ENCODE peak calls at places on chromosomes 3 and 15, in ten cellular contexts. R is GM12865; O is right cardiac atrium; I is CD8-positive, alpha-beta memory T cell; H is fibroblast of lung; Q is GM06990; W is naive thymus-derived CD4-positive, alpha-beta T cell; Y is transverse colon; B is foreskin fibroblast; A is heart right ventricle. D is an unnamed sample.

GRCh38 chr3:159764211-159765024 is 224.2 kb upstream of the IL12A start:
- DNase-seq in R (peak), O (peak), I (no peak), H (peak), Q (peak), W (no peak), Y (peak), B (peak), A (peak), D (no peak)

GRCh38 chr15:20356444-20357138 is 185.0 kb downstream of the GOLGA6L6 start:
- DNase-seq in R (peak), O (peak), I (peak), H (no peak), Q (no peak), W (peak), Y (peak), B (no peak), A (peak), D (no peak)

GRCh38 chr3:124699686-124700396 is 30.4 kb upstream of the UMPS start:
- DNase-seq in R (no peak), O (no peak), I (no peak), H (peak), Q (no peak), W (no peak), Y (no peak), B (no peak), A (peak), D (no peak)

GRCh38 chr3:62496509-62496908 is 123.2 kb upstream of the FEZF2 start:
- DNase-seq in R (no peak), O (no peak), I (no peak), H (no peak), Q (no peak), W (no peak), Y (no peak), B (no peak), A (peak), D (no peak)

GRCh38 chr15:71565006-71565405 is 245.3 kb upstream of the NR2E3 start:
- DNase-seq in R (no peak), O (no peak), I (no peak), H (no peak), Q (no peak), W (no peak), Y (no peak), B (no peak), A (no peak), D (no peak)

GRCh38 chr3:171712168-171712938 is 97.9 kb downstream of the PLD1 start:
- DNase-seq in R (no peak), O (no peak), I (no peak), H (peak), Q (no peak), W (no peak), Y (no peak), B (peak), A (no peak), D (no peak)

GRCh38 chr3:175977968-175978752 is 1119.0 kb downstream of the NAALADL2 start:
- DNase-seq in R (no peak), O (peak), I (no peak), H (no peak), Q (no peak), W (no peak), Y (no peak), B (no peak), A (no peak), D (no peak)

GRCh38 chr3:39346785-39347585 is 17.5 kb downstream of the CCR8 start:
- DNase-seq in R (peak), O (no peak), I (no peak), H (no peak), Q (no peak), W (peak), Y (no peak), B (no peak), A (no peak), D (no peak)

GRCh38 chr3:157027861-157028745 is 131.8 kb downstream of the CCNL1 start:
- DNase-seq in R (no peak), O (no peak), I (no peak), H (peak), Q (no peak), W (no peak), Y (no peak), B (peak), A (no peak), D (no peak)

GRCh38 chr3:58260733-58261132 is 23.1 kb downstream of the ABHD6 start:
- DNase-seq in R (no peak), O (no peak), I (no peak), H (peak), Q (no peak), W (no peak), Y (no peak), B (peak), A (no peak), D (no peak)

GRCh38 chr3:58266577-58266976 is 29.0 kb downstream of the ABHD6 start:
- DNase-seq in R (no peak), O (no peak), I (no peak), H (no peak), Q (no peak), W (no peak), Y (no peak), B (peak), A (no peak), D (no peak)

GRCh38 chr3:58258392-58259040 is 20.9 kb downstream of the ABHD6 start:
- DNase-seq in R (no peak), O (no peak), I (no peak), H (no peak), Q (no peak), W (no peak), Y (no peak), B (no peak), A (no peak), D (no peak)

GRCh38 chr3:58260261-58260731 is 22.7 kb downstream of the ABHD6 start:
- DNase-seq in R (no peak), O (no peak), I (no peak), H (peak), Q (no peak), W (no peak), Y (no peak), B (peak), A (no peak), D (no peak)

GRCh38 chr3:58261954-58262666 is 24.5 kb downstream of the ABHD6 start:
- DNase-seq in R (no peak), O (no peak), I (no peak), H (no peak), Q (no peak), W (no peak), Y (no peak), B (no peak), A (no peak), D (no peak)
- H3K4me3 ChIP-seq in R (no peak), O (no peak), I (no peak), H (no peak), Q (no peak), W (no peak), Y (no peak), B (no peak), A (no peak), D (no peak)

GRCh38 chr15:85858586-85859375 is 64.1 kb upstream of the KLHL25 start:
- DNase-seq in R (peak), O (peak), I (peak), H (peak), Q (peak), W (peak), Y (peak), B (peak), A (peak), D (no peak)
- H3K4me3 ChIP-seq in R (no peak), O (no peak), I (no peak), H (peak), Q (no peak), W (no peak), Y (no peak), B (no peak), A (no peak), D (peak)

GRCh38 chr15:26970712-26971210 is at the start of gene GABRG3:
- DNase-seq in R (no peak), O (peak), I (no peak), H (peak), Q (no peak), W (no peak), Y (no peak), B (no peak), A (no peak), D (no peak)
- H3K4me3 ChIP-seq in R (no peak), O (peak), I (no peak), H (no peak), Q (no peak), W (no peak), Y (no peak), B (no peak), A (no peak), D (peak)

GRCh38 chr3:24829632-24830229 is 335.1 kb upstream of the THRB start:
- DNase-seq in R (no peak), O (peak), I (no peak), H (no peak), Q (no peak), W (no peak), Y (peak), B (no peak), A (no peak), D (no peak)

GRCh38 chr3:24832878-24833277 is 338.2 kb upstream of the THRB start:
- DNase-seq in R (no peak), O (no peak), I (no peak), H (no peak), Q (no peak), W (no peak), Y (no peak), B (no peak), A (no peak), D (no peak)

GRCh38 chr3:24834442-24834841 is 339.8 kb upstream of the THRB start:
- DNase-seq in R (no peak), O (no peak), I (no peak), H (no peak), Q (no peak), W (no peak), Y (no peak), B (no peak), A (no peak), D (no peak)

GRCh38 chr3:24829011-24829581 is 334.4 kb upstream of the THRB start:
- DNase-seq in R (no peak), O (peak), I (no peak), H (no peak), Q (no peak), W (no peak), Y (peak), B (no peak), A (no peak), D (no peak)

DNA sequence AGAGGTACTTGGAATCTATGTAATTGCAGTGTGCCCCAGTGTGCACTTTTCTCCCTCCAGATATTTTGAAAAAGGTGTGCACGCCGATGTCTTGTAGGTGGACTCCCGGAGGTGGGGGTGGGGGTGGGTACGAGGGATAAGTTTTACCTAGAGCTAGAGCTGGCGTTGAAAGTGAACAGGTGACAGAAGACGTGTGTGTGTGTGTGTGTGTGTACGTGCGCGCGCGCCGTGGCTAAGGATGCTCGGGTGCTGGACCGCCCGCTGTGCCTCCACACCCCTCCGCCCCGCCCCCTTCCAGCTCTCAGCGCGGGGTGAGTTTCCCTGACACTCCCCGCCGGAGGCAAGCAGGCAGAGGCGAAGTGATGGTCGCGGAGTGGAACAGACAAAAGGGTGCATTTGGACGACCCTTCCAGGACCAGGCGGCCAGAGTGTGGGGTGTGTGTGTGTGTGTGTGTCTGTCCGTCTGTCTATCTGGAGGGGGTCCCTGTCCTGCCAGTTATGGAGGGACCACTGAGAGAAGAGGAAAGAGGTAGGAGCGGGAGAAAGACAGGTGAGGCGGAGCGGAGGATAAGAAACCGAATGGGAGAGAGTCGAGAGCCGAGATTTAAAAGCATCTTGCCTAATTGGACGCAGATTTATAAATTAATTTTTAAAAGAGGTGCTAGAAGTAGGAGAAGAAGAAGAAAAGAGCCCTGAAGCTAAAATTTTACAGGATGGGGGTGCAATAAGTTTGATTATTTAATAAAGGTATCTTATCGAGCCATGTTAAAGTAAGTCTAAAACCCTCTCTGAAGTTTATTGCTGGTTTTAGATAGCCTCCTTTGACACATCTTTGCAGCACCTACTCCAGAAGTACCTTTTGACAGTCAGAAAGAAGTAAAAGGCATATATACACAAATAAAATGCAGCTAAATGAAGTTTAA is 335.8 kb upstream of the THRB start:
- DNase-seq in R (no peak), O (peak), I (no peak), H (no peak), Q (no peak), W (no peak), Y (peak), B (no peak), A (no peak), D (no peak)
- H3K4me3 ChIP-seq in R (no peak), O (peak), I (no peak), H (no peak), Q (no peak), W (no peak), Y (peak), B (no peak), A (peak), D (no peak)

GRCh38 chr3:46677096-46677702 is 16.3 kb downstream of the ALS2CL start:
- DNase-seq in R (no peak), O (peak), I (no peak), H (peak), Q (no peak), W (no peak), Y (no peak), B (no peak), A (peak), D (no peak)
- H3K4me3 ChIP-seq in R (no peak), O (no peak), I (no peak), H (no peak), Q (no peak), W (no peak), Y (no peak), B (no peak), A (peak), D (no peak)

DNA sequence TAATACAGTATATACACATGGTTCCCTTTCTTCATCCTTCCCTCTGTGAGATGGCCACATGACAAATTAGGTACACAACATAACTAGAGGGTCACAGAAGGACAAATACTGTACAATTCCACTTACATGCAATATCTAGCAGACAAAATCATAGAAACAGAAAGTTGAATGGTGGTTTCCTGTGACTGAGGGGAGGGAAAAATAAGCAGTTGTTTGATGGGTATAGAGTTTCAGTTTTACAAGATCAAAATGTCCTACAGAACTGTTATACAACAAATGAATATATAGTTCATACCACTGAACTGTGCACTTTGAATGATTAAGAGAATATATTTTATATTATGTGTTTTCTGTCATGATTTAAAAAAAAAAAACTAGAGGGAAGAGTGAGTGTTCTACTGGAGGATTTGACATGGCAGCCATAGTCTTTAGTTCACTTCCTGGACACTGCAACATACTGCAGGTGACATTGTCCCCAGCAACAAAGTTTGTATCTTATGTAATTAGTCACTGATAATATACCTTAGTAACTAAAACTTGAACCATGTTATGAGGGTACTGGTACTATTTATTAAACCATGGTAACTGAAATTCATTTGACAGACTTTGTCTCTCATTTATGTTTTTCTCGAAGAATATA is 37.2 kb downstream of the CCDC54 start:
- DNase-seq in R (peak), O (no peak), I (no peak), H (no peak), Q (no peak), W (peak), Y (no peak), B (no peak), A (no peak), D (no peak)
- H3K4me3 ChIP-seq in R (no peak), O (no peak), I (no peak), H (no peak), Q (no peak), W (no peak), Y (no peak), B (no peak), A (no peak), D (no peak)

GRCh38 chr3:65020233-65020632 is 332.4 kb upstream of the ADAMTS9 start:
- DNase-seq in R (no peak), O (no peak), I (no peak), H (peak), Q (no peak), W (no peak), Y (no peak), B (no peak), A (no peak), D (no peak)

GRCh38 chr3:65019412-65020093 is 331.8 kb upstream of the ADAMTS9 start:
- DNase-seq in R (no peak), O (no peak), I (no peak), H (peak), Q (no peak), W (no peak), Y (no peak), B (no peak), A (no peak), D (no peak)

GRCh38 chr3:65018801-65019200 is 331.0 kb upstream of the ADAMTS9 start:
- DNase-seq in R (no peak), O (no peak), I (no peak), H (no peak), Q (no peak), W (no peak), Y (no peak), B (no peak), A (no peak), D (no peak)

GRCh38 chr3:65024148-65024547 is 336.3 kb upstream of the ADAMTS9 start:
- DNase-seq in R (no peak), O (no peak), I (no peak), H (no peak), Q (no peak), W (no peak), Y (no peak), B (no peak), A (no peak), D (no peak)

GRCh38 chr3:65020780-65021179 is 333.0 kb upstream of the ADAMTS9 start:
- DNase-seq in R (no peak), O (no peak), I (no peak), H (no peak), Q (no peak), W (no peak), Y (no peak), B (no peak), A (no peak), D (no peak)
- H3K4me3 ChIP-seq in R (no peak), O (no peak), I (no peak), H (no peak), Q (no peak), W (no peak), Y (no peak), B (no peak), A (no peak), D (no peak)

GRCh38 chr15:37072181-37072580 is 28.2 kb downstream of the MEIS2 start:
- DNase-seq in R (no peak), O (no peak), I (no peak), H (peak), Q (no peak), W (no peak), Y (no peak), B (no peak), A (no peak), D (no peak)

GRCh38 chr15:37076543-37076942 is 23.8 kb downstream of the MEIS2 start:
- DNase-seq in R (no peak), O (no peak), I (no peak), H (peak), Q (no peak), W (no peak), Y (no peak), B (no peak), A (no peak), D (no peak)

GRCh38 chr15:37078566-37078965 is 21.8 kb downstream of the MEIS2 start:
- DNase-seq in R (no peak), O (no peak), I (no peak), H (no peak), Q (no peak), W (no peak), Y (no peak), B (no peak), A (no peak), D (no peak)

GRCh38 chr15:37078000-37078399 is 22.3 kb downstream of the MEIS2 start:
- DNase-seq in R (no peak), O (no peak), I (no peak), H (no peak), Q (no peak), W (no peak), Y (no peak), B (no peak), A (no peak), D (no peak)

DNA sequence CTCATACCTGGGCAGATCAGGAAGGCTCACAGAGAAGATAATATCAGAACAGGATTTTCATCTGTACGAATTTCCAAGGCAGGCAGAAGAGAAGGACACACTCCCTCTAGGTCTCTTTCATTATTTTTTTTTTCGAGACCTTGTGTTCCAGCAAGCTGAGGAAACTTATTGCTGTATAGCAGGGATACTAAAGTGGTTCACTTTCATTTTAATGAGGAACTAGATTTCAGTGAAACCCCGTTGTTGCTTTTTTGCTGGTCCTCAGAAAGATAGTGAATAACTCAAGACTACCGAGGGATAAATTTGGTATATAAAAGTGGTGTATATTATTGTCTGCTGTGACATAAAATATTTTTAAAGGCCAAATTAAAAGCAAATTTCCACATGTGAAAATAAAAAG is 24.6 kb downstream of the MEIS2 start:
- DNase-seq in R (peak), O (no peak), I (no peak), H (no peak), Q (no peak), W (no peak), Y (no peak), B (no peak), A (no peak), D (no peak)
- H3K4me3 ChIP-seq in R (peak), O (no peak), I (no peak), H (no peak), Q (peak), W (no peak), Y (no peak), B (no peak), A (no peak), D (no peak)

DNA sequence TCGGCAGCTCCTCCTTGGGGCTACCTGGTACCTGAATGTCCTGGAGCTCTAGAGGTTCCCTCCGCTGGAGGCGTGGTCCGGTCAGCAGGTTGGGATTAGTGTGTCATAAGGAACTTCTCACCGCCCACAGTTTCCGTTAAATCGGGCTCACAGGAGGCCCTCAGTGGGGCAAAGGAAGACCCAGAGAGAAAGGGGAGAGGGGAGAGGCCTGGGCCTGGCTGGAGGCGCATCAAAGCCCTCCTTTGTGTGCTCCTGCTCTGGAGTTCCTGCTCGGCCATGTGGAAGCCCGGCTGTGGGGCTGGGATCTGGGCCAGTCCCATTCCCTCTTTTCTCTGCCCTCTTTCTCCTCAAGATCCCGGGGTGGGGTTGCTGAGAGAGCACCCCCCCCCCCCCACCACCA is at the start of gene RLBP1:
- DNase-seq in R (no peak), O (peak), I (no peak), H (peak), Q (no peak), W (no peak), Y (no peak), B (no peak), A (no peak), D (no peak)
- H3K4me3 ChIP-seq in R (no peak), O (no peak), I (no peak), H (no peak), Q (no peak), W (no peak), Y (no peak), B (no peak), A (no peak), D (no peak)